ENCODE peak calls at places on chromosomes 2 and 18, in five cellular contexts. One of them, this sample, is unnamed.
A peak's percentile ranks its signal among the peaks of the same experiment; 100 is the strongest.

GRCh38 chr18:2911533-2911932 is 64.7 kb downstream of the EMILIN2 start:
- DNase-seq in IMR-90: no peak
- DNase-seq in Panc1: no peak
- DNase-seq in GM23338: no peak
- DNase-seq in astrocyte of the spinal cord: no peak
- DNase-seq in this sample: no peak

GRCh38 chr2:8487461-8487932 is 194.4 kb upstream of the ID2 start:
- DNase-seq in IMR-90: no peak
- DNase-seq in Panc1: no peak
- DNase-seq in GM23338: peak; percentile 56
- DNase-seq in astrocyte of the spinal cord: peak; percentile 12
- DNase-seq in this sample: no peak

GRCh38 chr2:136015688-136016087 is 30.3 kb upstream of the DARS1 start:
- DNase-seq in IMR-90: no peak
- DNase-seq in Panc1: no peak
- DNase-seq in GM23338: no peak
- DNase-seq in astrocyte of the spinal cord: no peak
- DNase-seq in this sample: no peak

GRCh38 chr2:20356042-20356441 is 5.4 kb upstream of the PUM2 start:
- DNase-seq in IMR-90: peak; percentile 93
- DNase-seq in Panc1: no peak
- DNase-seq in GM23338: no peak
- DNase-seq in astrocyte of the spinal cord: peak; percentile 94
- DNase-seq in this sample: no peak

GRCh38 chr2:159119652-159120257 is 151.3 kb downstream of the TANC1 start:
- DNase-seq in IMR-90: peak; percentile 56
- DNase-seq in Panc1: no peak
- DNase-seq in GM23338: no peak
- DNase-seq in astrocyte of the spinal cord: no peak
- DNase-seq in this sample: no peak

GRCh38 chr2:197940346-197940745 is 136.0 kb downstream of the PLCL1 start:
- DNase-seq in IMR-90: no peak
- DNase-seq in Panc1: no peak
- DNase-seq in GM23338: no peak
- DNase-seq in astrocyte of the spinal cord: no peak
- DNase-seq in this sample: no peak

GRCh38 chr2:65114921-65115320 is 15.0 kb downstream of the RAB1A start:
- DNase-seq in IMR-90: no peak
- DNase-seq in Panc1: no peak
- DNase-seq in GM23338: no peak
- DNase-seq in astrocyte of the spinal cord: no peak
- DNase-seq in this sample: no peak

GRCh38 chr2:46866770-46867246 is 48.8 kb downstream of the MCFD2 start:
- DNase-seq in IMR-90: no peak
- DNase-seq in Panc1: no peak
- DNase-seq in GM23338: no peak
- DNase-seq in astrocyte of the spinal cord: no peak
- DNase-seq in this sample: no peak

GRCh38 chr2:65064728-65065552 is 8.7 kb downstream of the CEP68 start:
- DNase-seq in IMR-90: peak; percentile 96
- DNase-seq in Panc1: no peak
- DNase-seq in GM23338: peak; percentile 79
- DNase-seq in astrocyte of the spinal cord: peak; percentile 93
- DNase-seq in this sample: peak; percentile 33

GRCh38 chr2:129901754-129902415 is 77.6 kb upstream of the RAB6C start:
- DNase-seq in IMR-90: no peak
- DNase-seq in Panc1: no peak
- DNase-seq in GM23338: no peak
- DNase-seq in astrocyte of the spinal cord: no peak
- DNase-seq in this sample: no peak

DNA sequence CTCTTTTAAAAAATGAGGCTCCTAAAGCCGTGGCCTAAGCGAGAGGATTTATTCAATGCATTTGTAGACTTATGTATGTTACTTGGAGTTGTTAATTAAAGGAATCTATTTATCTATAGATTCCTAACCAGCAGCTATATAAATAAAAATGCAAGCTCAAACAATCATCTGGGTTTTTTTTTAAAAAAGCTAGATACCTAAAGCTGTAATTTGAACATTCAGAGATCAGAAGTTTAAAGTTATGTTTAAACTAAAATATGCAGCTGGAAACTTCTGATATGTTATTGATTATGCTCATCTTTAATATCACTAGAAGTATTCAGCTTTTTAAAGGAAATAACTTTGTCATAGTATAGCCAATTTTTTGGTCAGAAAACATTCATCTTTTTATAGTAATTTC is 1.0 kb downstream of the MEIS1 start:
- DNase-seq in IMR-90: no peak
- DNase-seq in Panc1: no peak
- DNase-seq in GM23338: no peak
- DNase-seq in astrocyte of the spinal cord: no peak
- DNase-seq in this sample: no peak
- H3K4me3 ChIP-seq in IMR-90: peak overlapping the region; percentile 99
- H3K4me3 ChIP-seq in Panc1: peak overlapping the region; percentile 71
- H3K4me3 ChIP-seq in GM23338: peak overlapping the region; percentile 82
- H3K4me3 ChIP-seq in astrocyte of the spinal cord: peak overlapping the region; percentile 62
- H3K4me3 ChIP-seq in this sample: no peak overlapping the region

GRCh38 chr2:224611938-224612337 is 26.8 kb upstream of the CUL3 start:
- DNase-seq in IMR-90: no peak
- DNase-seq in Panc1: no peak
- DNase-seq in GM23338: peak; percentile 28
- DNase-seq in astrocyte of the spinal cord: no peak
- DNase-seq in this sample: no peak
- TF ChIP-seq CTCF in IMR-90: no peak
- TF ChIP-seq CTCF in Panc1: peak; percentile 50
- TF ChIP-seq CTCF in GM23338: peak; percentile 60
- TF ChIP-seq CTCF in astrocyte of the spinal cord: peak; percentile 3
- TF ChIP-seq CTCF in this sample: peak; percentile 9

GRCh38 chr2:127879899-127880298 is 5.9 kb downstream of the AMMECR1L start:
- DNase-seq in IMR-90: no peak
- DNase-seq in Panc1: no peak
- DNase-seq in GM23338: no peak
- DNase-seq in astrocyte of the spinal cord: no peak
- DNase-seq in this sample: no peak

GRCh38 chr2:127888772-127889171 is 3.0 kb upstream of the AMMECR1L start:
- DNase-seq in IMR-90: no peak
- DNase-seq in Panc1: no peak
- DNase-seq in GM23338: no peak
- DNase-seq in astrocyte of the spinal cord: no peak
- DNase-seq in this sample: no peak

GRCh38 chr2:127887452-127888219 is 1.9 kb upstream of the AMMECR1L start:
- DNase-seq in IMR-90: no peak
- DNase-seq in Panc1: no peak
- DNase-seq in GM23338: no peak
- DNase-seq in astrocyte of the spinal cord: peak; percentile 23
- DNase-seq in this sample: no peak

GRCh38 chr2:127884436-127884835 is 1.3 kb downstream of the AMMECR1L start:
- DNase-seq in IMR-90: peak; percentile 89
- DNase-seq in Panc1: no peak
- DNase-seq in GM23338: peak; percentile 17
- DNase-seq in astrocyte of the spinal cord: peak; percentile 48
- DNase-seq in this sample: no peak
- H3K4me3 ChIP-seq in IMR-90: peak overlapping the region; percentile 53
- H3K4me3 ChIP-seq in Panc1: peak overlapping the region; percentile 79
- H3K4me3 ChIP-seq in GM23338: peak overlapping the region; percentile 72
- H3K4me3 ChIP-seq in astrocyte of the spinal cord: peak overlapping the region; percentile 62
- H3K4me3 ChIP-seq in this sample: peak overlapping the region; percentile 59

DNA sequence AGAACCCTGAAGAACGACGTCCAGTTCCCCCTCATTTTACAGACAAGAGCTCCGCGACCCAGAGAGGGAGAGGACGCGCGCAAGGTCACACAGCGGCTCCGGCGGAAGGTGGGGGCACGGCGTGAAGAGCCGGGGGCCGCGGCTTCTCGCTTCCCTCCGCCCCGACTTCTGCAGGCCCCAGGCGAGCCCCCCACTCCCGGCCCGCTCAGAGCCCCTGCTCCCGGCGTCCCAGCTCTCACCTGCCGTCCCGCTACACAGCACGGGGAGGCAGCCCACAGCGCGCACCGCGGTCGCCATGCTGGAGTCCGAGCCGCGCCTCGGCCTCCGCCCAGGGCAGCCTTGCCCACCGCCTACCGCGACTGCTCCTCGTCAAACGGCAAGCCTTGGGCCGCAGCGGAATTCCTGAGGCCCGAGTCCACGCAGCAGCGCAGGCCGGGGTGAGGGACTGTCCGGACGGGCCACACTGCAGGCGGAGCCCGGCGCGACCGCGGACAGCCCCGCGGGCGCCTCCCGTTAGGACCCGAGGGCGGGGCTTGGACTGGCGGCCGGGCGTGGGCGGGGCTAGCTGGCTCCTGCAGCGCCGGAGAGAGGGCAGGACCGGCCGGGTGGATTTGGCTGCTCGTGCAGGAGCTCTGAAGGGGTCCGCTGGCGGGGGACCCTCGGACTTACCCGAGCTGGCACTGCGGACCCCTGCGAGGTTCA is at the start of gene MRPS5:
- DNase-seq in IMR-90: peak; percentile 50
- DNase-seq in Panc1: no peak
- DNase-seq in GM23338: peak; percentile 87
- DNase-seq in astrocyte of the spinal cord: peak; percentile 74
- DNase-seq in this sample: no peak
- TF ChIP-seq CTCF in IMR-90: peak; percentile 10
- TF ChIP-seq CTCF in Panc1: no peak
- TF ChIP-seq CTCF in GM23338: no peak
- TF ChIP-seq CTCF in astrocyte of the spinal cord: peak; percentile 13
- TF ChIP-seq CTCF in this sample: peak; percentile 3

This sample was measured in LNCaP clone FGC.